ENCODE peak calls at places on chromosomes 5 and 9, in ten cellular contexts. One of them, this sample, is unnamed.

GRCh38 chr5:138439537-138440225 is 824 bp downstream of the REEP2 start:
- DNase-seq in neuronal stem cell: no peak
- DNase-seq in right atrium auricular region: no peak
- DNase-seq in OCI-LY7: no peak
- DNase-seq in fibroblast of pulmonary artery: no peak
- DNase-seq in uterus: no peak
- DNase-seq in left ventricle myocardium inferior: no peak
- DNase-seq in foreskin fibroblast: no peak
- DNase-seq in tibial nerve: no peak
- DNase-seq in cardiac muscle cell: peak
- DNase-seq in this sample: no peak

GRCh38 chr5:28143519-28143918 is 1105.1 kb upstream of the CDH9 start:
- DNase-seq in neuronal stem cell: no peak
- DNase-seq in right atrium auricular region: no peak
- DNase-seq in OCI-LY7: no peak
- DNase-seq in fibroblast of pulmonary artery: no peak
- DNase-seq in uterus: no peak
- DNase-seq in left ventricle myocardium inferior: no peak
- DNase-seq in foreskin fibroblast: no peak
- DNase-seq in tibial nerve: no peak
- DNase-seq in cardiac muscle cell: no peak
- DNase-seq in this sample: no peak

GRCh38 chr5:67672633-67673032 is 476.0 kb upstream of the CD180 start:
- DNase-seq in neuronal stem cell: no peak
- DNase-seq in right atrium auricular region: no peak
- DNase-seq in OCI-LY7: no peak
- DNase-seq in fibroblast of pulmonary artery: no peak
- DNase-seq in uterus: no peak
- DNase-seq in left ventricle myocardium inferior: no peak
- DNase-seq in foreskin fibroblast: peak
- DNase-seq in tibial nerve: no peak
- DNase-seq in cardiac muscle cell: no peak
- DNase-seq in this sample: no peak

GRCh38 chr5:12313602-12314001 is 409.4 kb upstream of the CTNND2 start:
- DNase-seq in neuronal stem cell: no peak
- DNase-seq in right atrium auricular region: no peak
- DNase-seq in OCI-LY7: no peak
- DNase-seq in fibroblast of pulmonary artery: no peak
- DNase-seq in uterus: no peak
- DNase-seq in left ventricle myocardium inferior: no peak
- DNase-seq in foreskin fibroblast: no peak
- DNase-seq in tibial nerve: no peak
- DNase-seq in cardiac muscle cell: no peak
- DNase-seq in this sample: no peak

GRCh38 chr5:145737578-145737977 is 97.6 kb downstream of the PRELID2 start:
- DNase-seq in neuronal stem cell: no peak
- DNase-seq in right atrium auricular region: no peak
- DNase-seq in OCI-LY7: no peak
- DNase-seq in fibroblast of pulmonary artery: no peak
- DNase-seq in uterus: no peak
- DNase-seq in left ventricle myocardium inferior: no peak
- DNase-seq in foreskin fibroblast: no peak
- DNase-seq in tibial nerve: no peak
- DNase-seq in cardiac muscle cell: no peak
- DNase-seq in this sample: no peak

GRCh38 chr9:127199001-127199791 is 65.4 kb upstream of the GARNL3 start:
- DNase-seq in neuronal stem cell: peak
- DNase-seq in right atrium auricular region: peak
- DNase-seq in OCI-LY7: peak
- DNase-seq in fibroblast of pulmonary artery: peak
- DNase-seq in uterus: peak
- DNase-seq in left ventricle myocardium inferior: peak
- DNase-seq in foreskin fibroblast: peak
- DNase-seq in tibial nerve: peak
- DNase-seq in cardiac muscle cell: peak
- DNase-seq in this sample: peak

GRCh38 chr9:76424491-76424890 is 30.3 kb upstream of the RFK start:
- DNase-seq in neuronal stem cell: no peak
- DNase-seq in right atrium auricular region: no peak
- DNase-seq in OCI-LY7: no peak
- DNase-seq in fibroblast of pulmonary artery: no peak
- DNase-seq in uterus: no peak
- DNase-seq in left ventricle myocardium inferior: no peak
- DNase-seq in foreskin fibroblast: no peak
- DNase-seq in tibial nerve: no peak
- DNase-seq in cardiac muscle cell: no peak
- DNase-seq in this sample: no peak

GRCh38 chr5:149406203-149406978 is 27.3 kb upstream of the IL17B start:
- DNase-seq in neuronal stem cell: no peak
- DNase-seq in right atrium auricular region: no peak
- DNase-seq in OCI-LY7: no peak
- DNase-seq in fibroblast of pulmonary artery: peak
- DNase-seq in uterus: peak
- DNase-seq in left ventricle myocardium inferior: peak
- DNase-seq in foreskin fibroblast: peak
- DNase-seq in tibial nerve: peak
- DNase-seq in cardiac muscle cell: no peak
- DNase-seq in this sample: no peak

GRCh38 chr9:116905131-116905724 is 218.1 kb downstream of the TRIM32 start:
- DNase-seq in neuronal stem cell: peak
- DNase-seq in right atrium auricular region: no peak
- DNase-seq in OCI-LY7: no peak
- DNase-seq in fibroblast of pulmonary artery: no peak
- DNase-seq in uterus: no peak
- DNase-seq in left ventricle myocardium inferior: no peak
- DNase-seq in foreskin fibroblast: no peak
- DNase-seq in tibial nerve: no peak
- DNase-seq in cardiac muscle cell: no peak
- DNase-seq in this sample: no peak

GRCh38 chr9:613771-614347 is 227.6 kb upstream of the DMRT1 start:
- DNase-seq in neuronal stem cell: peak
- DNase-seq in right atrium auricular region: peak
- DNase-seq in OCI-LY7: peak
- DNase-seq in fibroblast of pulmonary artery: peak
- DNase-seq in uterus: peak
- DNase-seq in left ventricle myocardium inferior: peak
- DNase-seq in foreskin fibroblast: peak
- DNase-seq in tibial nerve: peak
- DNase-seq in cardiac muscle cell: peak
- DNase-seq in this sample: peak

GRCh38 chr5:116409591-116410296 is 164.9 kb downstream of the SEMA6A start:
- DNase-seq in neuronal stem cell: no peak
- DNase-seq in right atrium auricular region: no peak
- DNase-seq in OCI-LY7: no peak
- DNase-seq in fibroblast of pulmonary artery: no peak
- DNase-seq in uterus: no peak
- DNase-seq in left ventricle myocardium inferior: no peak
- DNase-seq in foreskin fibroblast: no peak
- DNase-seq in tibial nerve: no peak
- DNase-seq in cardiac muscle cell: no peak
- DNase-seq in this sample: no peak

DNA sequence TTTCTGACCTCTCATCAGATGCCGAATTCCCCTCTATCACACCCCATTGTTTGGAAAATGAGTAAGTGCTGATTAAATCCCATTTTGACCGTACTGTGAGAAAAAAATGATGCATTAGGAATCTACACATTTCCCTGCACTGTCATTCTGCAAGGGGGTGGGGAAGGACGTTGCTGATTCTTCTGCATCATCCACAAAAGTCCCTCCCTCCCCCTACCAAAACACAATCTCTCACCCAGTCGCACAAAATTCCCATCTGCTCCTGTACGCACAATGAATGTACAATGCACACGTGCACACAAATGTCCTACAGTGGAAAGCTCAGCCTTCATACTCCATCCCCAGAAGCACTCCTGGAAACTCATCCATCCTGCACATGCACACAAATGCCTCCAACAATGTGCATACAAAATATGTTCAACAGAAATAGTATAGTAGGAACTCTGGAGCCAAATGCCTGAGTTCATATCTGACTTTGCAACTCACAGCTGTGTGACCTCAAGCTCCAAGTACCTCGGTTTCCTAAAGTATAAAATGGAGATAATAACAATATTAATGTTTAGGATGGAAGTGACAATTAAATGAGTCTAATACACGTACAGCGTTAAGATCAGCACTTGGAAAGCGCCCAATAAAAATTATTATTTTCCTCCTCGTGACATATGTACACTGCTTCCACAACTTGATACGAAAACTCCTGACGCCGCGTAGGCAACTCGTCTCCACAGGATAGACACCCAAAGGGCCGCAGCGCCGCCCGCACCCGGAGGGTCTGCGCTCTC is 805 bp downstream of the TNIP1 start:
- DNase-seq in neuronal stem cell: no peak
- DNase-seq in right atrium auricular region: no peak
- DNase-seq in OCI-LY7: no peak
- DNase-seq in fibroblast of pulmonary artery: peak
- DNase-seq in uterus: no peak
- DNase-seq in left ventricle myocardium inferior: no peak
- DNase-seq in foreskin fibroblast: no peak
- DNase-seq in tibial nerve: no peak
- DNase-seq in cardiac muscle cell: no peak
- DNase-seq in this sample: no peak
- H3K4me3 ChIP-seq in neuronal stem cell: peak
- H3K4me3 ChIP-seq in right atrium auricular region: peak
- H3K4me3 ChIP-seq in OCI-LY7: peak
- H3K4me3 ChIP-seq in fibroblast of pulmonary artery: peak
- H3K4me3 ChIP-seq in uterus: peak
- H3K4me3 ChIP-seq in left ventricle myocardium inferior: peak
- H3K4me3 ChIP-seq in foreskin fibroblast: peak
- H3K4me3 ChIP-seq in tibial nerve: peak
- H3K4me3 ChIP-seq in cardiac muscle cell: peak
- H3K4me3 ChIP-seq in this sample: peak

DNA sequence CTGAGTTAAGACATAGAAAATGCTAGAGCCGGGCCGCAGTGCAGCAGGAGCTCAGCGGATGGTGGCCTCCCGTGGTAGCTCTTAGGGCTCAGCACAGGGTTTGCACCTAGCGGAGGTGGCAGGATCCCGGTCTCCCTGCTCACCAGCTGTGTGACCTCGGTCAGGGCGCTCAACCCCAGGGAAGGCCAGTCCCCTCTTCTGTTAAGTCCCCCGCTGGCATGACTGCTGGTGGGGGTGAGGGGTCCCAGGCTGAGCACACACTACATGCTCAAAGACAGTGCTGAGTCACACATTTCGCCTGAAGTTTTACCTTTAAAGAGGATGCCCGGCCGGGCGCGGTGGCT is 39.0 kb downstream of the HRH2 start:
- DNase-seq in neuronal stem cell: no peak
- DNase-seq in right atrium auricular region: no peak
- DNase-seq in OCI-LY7: no peak
- DNase-seq in fibroblast of pulmonary artery: no peak
- DNase-seq in uterus: no peak
- DNase-seq in left ventricle myocardium inferior: no peak
- DNase-seq in foreskin fibroblast: no peak
- DNase-seq in tibial nerve: no peak
- DNase-seq in cardiac muscle cell: no peak
- DNase-seq in this sample: no peak
- H3K4me3 ChIP-seq in neuronal stem cell: no peak
- H3K4me3 ChIP-seq in right atrium auricular region: no peak
- H3K4me3 ChIP-seq in OCI-LY7: no peak
- H3K4me3 ChIP-seq in fibroblast of pulmonary artery: no peak
- H3K4me3 ChIP-seq in uterus: no peak
- H3K4me3 ChIP-seq in left ventricle myocardium inferior: no peak
- H3K4me3 ChIP-seq in foreskin fibroblast: no peak
- H3K4me3 ChIP-seq in tibial nerve: no peak
- H3K4me3 ChIP-seq in cardiac muscle cell: no peak
- H3K4me3 ChIP-seq in this sample: no peak

GRCh38 chr9:118094387-118094786 is 390.2 kb downstream of the TLR4 start:
- DNase-seq in neuronal stem cell: no peak
- DNase-seq in right atrium auricular region: no peak
- DNase-seq in OCI-LY7: no peak
- DNase-seq in fibroblast of pulmonary artery: no peak
- DNase-seq in uterus: no peak
- DNase-seq in left ventricle myocardium inferior: no peak
- DNase-seq in foreskin fibroblast: no peak
- DNase-seq in tibial nerve: no peak
- DNase-seq in cardiac muscle cell: no peak
- DNase-seq in this sample: no peak

GRCh38 chr9:118091221-118091620 is 387.0 kb downstream of the TLR4 start:
- DNase-seq in neuronal stem cell: no peak
- DNase-seq in right atrium auricular region: no peak
- DNase-seq in OCI-LY7: no peak
- DNase-seq in fibroblast of pulmonary artery: no peak
- DNase-seq in uterus: no peak
- DNase-seq in left ventricle myocardium inferior: no peak
- DNase-seq in foreskin fibroblast: no peak
- DNase-seq in tibial nerve: no peak
- DNase-seq in cardiac muscle cell: no peak
- DNase-seq in this sample: no peak

GRCh38 chr9:118088075-118088474 is 383.9 kb downstream of the TLR4 start:
- DNase-seq in neuronal stem cell: no peak
- DNase-seq in right atrium auricular region: no peak
- DNase-seq in OCI-LY7: no peak
- DNase-seq in fibroblast of pulmonary artery: no peak
- DNase-seq in uterus: no peak
- DNase-seq in left ventricle myocardium inferior: no peak
- DNase-seq in foreskin fibroblast: no peak
- DNase-seq in tibial nerve: no peak
- DNase-seq in cardiac muscle cell: no peak
- DNase-seq in this sample: no peak

GRCh38 chr9:118091676-118092490 is 387.7 kb downstream of the TLR4 start:
- DNase-seq in neuronal stem cell: no peak
- DNase-seq in right atrium auricular region: no peak
- DNase-seq in OCI-LY7: no peak
- DNase-seq in fibroblast of pulmonary artery: no peak
- DNase-seq in uterus: no peak
- DNase-seq in left ventricle myocardium inferior: no peak
- DNase-seq in foreskin fibroblast: no peak
- DNase-seq in tibial nerve: no peak
- DNase-seq in cardiac muscle cell: no peak
- DNase-seq in this sample: no peak
- H3K4me3 ChIP-seq in neuronal stem cell: no peak
- H3K4me3 ChIP-seq in right atrium auricular region: no peak
- H3K4me3 ChIP-seq in OCI-LY7: no peak
- H3K4me3 ChIP-seq in fibroblast of pulmonary artery: no peak
- H3K4me3 ChIP-seq in uterus: no peak
- H3K4me3 ChIP-seq in left ventricle myocardium inferior: no peak
- H3K4me3 ChIP-seq in foreskin fibroblast: no peak
- H3K4me3 ChIP-seq in tibial nerve: no peak
- H3K4me3 ChIP-seq in cardiac muscle cell: no peak
- H3K4me3 ChIP-seq in this sample: no peak

DNA sequence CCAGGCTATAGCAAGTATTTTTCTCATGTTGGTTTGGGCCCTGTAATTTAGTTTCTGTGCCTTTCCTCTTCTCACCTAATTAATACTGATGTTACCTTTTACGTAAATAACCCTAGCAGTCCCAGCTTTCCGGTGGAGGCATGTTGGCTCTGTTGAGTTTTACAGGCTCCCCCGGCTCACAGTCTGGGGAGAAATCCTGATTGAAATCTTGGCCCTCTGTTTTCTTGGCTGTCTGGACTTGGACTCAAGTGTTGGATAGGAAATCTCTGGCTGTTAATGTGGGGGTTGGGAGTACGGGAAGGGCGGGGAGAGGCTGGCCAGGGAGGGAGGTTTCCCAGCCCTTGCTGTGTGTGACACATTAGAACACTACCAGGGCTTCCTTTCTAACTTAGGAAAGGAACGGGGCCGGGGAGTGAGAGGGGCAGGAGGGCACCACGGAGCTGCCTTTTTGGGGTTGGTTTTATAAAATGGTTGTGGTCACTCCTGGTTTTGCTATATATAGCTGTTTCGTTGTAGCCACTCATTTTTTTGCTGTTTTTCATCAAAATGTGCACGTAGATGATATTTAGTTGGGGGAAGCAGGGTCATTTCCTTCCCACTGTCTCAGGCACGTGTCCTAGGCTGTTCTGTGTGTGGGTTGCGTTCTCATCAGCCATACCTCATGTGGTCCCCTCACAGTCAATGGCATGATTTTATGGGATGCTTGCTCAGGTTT is 10.9 kb downstream of the TRIO start:
- DNase-seq in neuronal stem cell: no peak
- DNase-seq in right atrium auricular region: peak
- DNase-seq in OCI-LY7: no peak
- DNase-seq in fibroblast of pulmonary artery: peak
- DNase-seq in uterus: peak
- DNase-seq in left ventricle myocardium inferior: peak
- DNase-seq in foreskin fibroblast: peak
- DNase-seq in tibial nerve: peak
- DNase-seq in cardiac muscle cell: peak
- DNase-seq in this sample: no peak
- H3K4me3 ChIP-seq in neuronal stem cell: no peak
- H3K4me3 ChIP-seq in right atrium auricular region: peak
- H3K4me3 ChIP-seq in OCI-LY7: peak
- H3K4me3 ChIP-seq in fibroblast of pulmonary artery: peak
- H3K4me3 ChIP-seq in uterus: no peak
- H3K4me3 ChIP-seq in left ventricle myocardium inferior: peak
- H3K4me3 ChIP-seq in foreskin fibroblast: no peak
- H3K4me3 ChIP-seq in tibial nerve: no peak
- H3K4me3 ChIP-seq in cardiac muscle cell: no peak
- H3K4me3 ChIP-seq in this sample: no peak

This sample was measured in H1.